ENCODE peak calls at places on chromosome 20, in five cellular contexts. T is GM06990, K is mammary epithelial cell, I is neuronal stem cell, P is tibial nerve. M is an unnamed sample. For H3K27me3, the result is how much of the 10 kb centered on the place peaks cover.

GRCh38 chr20:39967806-39968205 is 721.2 kb downstream of the MAFB start:
- DNase-seq in K (no peak), T (no peak), P (no peak), I (no peak), M (no peak)

GRCh38 chr20:8812818-8813217 is 256.1 kb upstream of the PLCB4 start:
- DNase-seq in T (no peak), K (no peak), I (no peak), P (peak), M (no peak)

GRCh38 chr20:47336013-47336754 is 20.3 kb downstream of the ZMYND8 start:
- DNase-seq in T (no peak), K (peak), P (no peak), I (no peak), M (no peak)

GRCh38 chr20:34155864-34156263 is 43.8 kb upstream of the EIF2S2 start:
- DNase-seq in K (no peak), T (no peak), P (no peak), I (no peak), M (no peak)

GRCh38 chr20:33431797-33432381 is 11.7 kb downstream of the SNTA1 start:
- DNase-seq in P (no peak), T (no peak), I (no peak), K (no peak), M (no peak)

GRCh38 chr20:36579996-36580545 is 6.7 kb downstream of the TGIF2 start:
- DNase-seq in I (no peak), K (peak), P (no peak), T (no peak), M (no peak)

GRCh38 chr20:25546048-25546447 is 39.3 kb downstream of the NINL start:
- DNase-seq in P (no peak), T (no peak), I (no peak), K (no peak), M (no peak)

GRCh38 chr20:34570859-34571306 is 12.4 kb downstream of the MAP1LC3A start:
- DNase-seq in K (no peak), I (no peak), T (no peak), P (no peak), M (peak)

GRCh38 chr20:20824924-20825584 is 112.6 kb upstream of the RALGAPA2 start:
- DNase-seq in T (peak), I (peak), P (peak), K (no peak), M (peak)

GRCh38 chr20:33311011-33311410 is 28.0 kb downstream of the BPIFB1 start:
- DNase-seq in P (no peak), T (no peak), I (no peak), K (no peak), M (no peak)

GRCh38 chr20:21569586-21569985 is 55.7 kb upstream of the NKX2-2 start:
- DNase-seq in P (no peak), T (no peak), I (no peak), K (no peak), M (no peak)

GRCh38 chr20:48393721-48394120 is 434.1 kb downstream of the PREX1 start:
- DNase-seq in P (no peak), T (no peak), K (no peak), I (no peak), M (no peak)

GRCh38 chr20:32612351-32612750 is 27.2 kb upstream of the NOL4L start:
- DNase-seq in T (no peak), I (no peak), K (no peak), P (no peak), M (no peak)

GRCh38 chr20:3115190-3116107 is 30.9 kb upstream of the AVP start:
- DNase-seq in T (peak), K (peak), P (no peak), I (peak), M (peak)

GRCh38 chr20:22866757-22867425 is 168.2 kb upstream of the SSTR4 start:
- DNase-seq in I (no peak), K (no peak), T (no peak), P (no peak), M (peak)

GRCh38 chr20:54097236-54097529 is 26.8 kb upstream of the BCAS1 start:
- DNase-seq in T (no peak), P (no peak), K (no peak), I (no peak), M (no peak)

GRCh38 chr20:3247638-3248037 is 8.6 kb upstream of the SLC4A11 start:
- DNase-seq in I (no peak), P (no peak), T (no peak), K (no peak), M (no peak)

GRCh38 chr20:31608256-31608980 is 3.3 kb downstream of the ID1 start:
- DNase-seq in I (peak), T (no peak), P (peak), K (peak), M (peak)

GRCh38 chr20:60446273-60447111 is 488.3 kb downstream of the CDH26 start:
- DNase-seq in P (no peak), T (peak), K (no peak), I (no peak), M (no peak)

GRCh38 chr20:48767269-48767960 is 60.4 kb downstream of the PREX1 start:
- DNase-seq in I (no peak), K (no peak), P (no peak), T (no peak), M (no peak)

GRCh38 chr20:23118766-23119165 is 32.6 kb upstream of the CD93 start:
- DNase-seq in I (no peak), K (no peak), T (no peak), P (no peak), M (no peak)

GRCh38 chr20:19806806-19807691 is 49.0 kb downstream of the RIN2 start:
- DNase-seq in P (no peak), K (peak), T (no peak), I (no peak), M (peak)

GRCh38 chr20:15378151-15378550 is 1040.7 kb upstream of the FLRT3 start:
- DNase-seq in P (no peak), K (no peak), I (no peak), T (no peak), M (no peak)

GRCh38 chr20:10667560-10668167 is 6.1 kb downstream of the JAG1 start:
- DNase-seq in P (no peak), T (no peak), I (peak), K (peak), M (peak)

GRCh38 chr20:50520222-50520877 is 10.2 kb downstream of the PTPN1 start:
- DNase-seq in T (no peak), K (no peak), P (no peak), I (no peak), M (no peak)

GRCh38 chr20:18718129-18718528 is 95.5 kb upstream of the SCP2D1 start:
- DNase-seq in I (no peak), K (no peak), T (no peak), P (no peak), M (no peak)

GRCh38 chr20:50727792-50728485 is 3.4 kb upstream of the PARD6B start:
- DNase-seq in I (no peak), K (no peak), T (no peak), P (no peak), M (peak)

GRCh38 chr20:48294196-48294595 is 508.9 kb upstream of the SULF2 start:
- DNase-seq in P (no peak), I (no peak), K (no peak), T (no peak), M (peak)

GRCh38 chr20:43583982-43584432 is 6.7 kb upstream of the IFT52 start:
- DNase-seq in I (no peak), P (peak), T (no peak), K (peak), M (peak)

GRCh38 chr20:5773589-5773988 is 23.4 kb downstream of the SHLD1 start:
- DNase-seq in P (no peak), I (no peak), T (no peak), K (no peak), M (no peak)

GRCh38 chr20:32780749-32781402 is 18.7 kb downstream of the DNMT3B start:
- DNase-seq in T (no peak), P (no peak), K (no peak), I (peak), M (no peak)

GRCh38 chr20:53316221-53316937 is 277.3 kb downstream of the ZNF217 start:
- DNase-seq in P (no peak), T (no peak), K (no peak), I (no peak), M (no peak)

GRCh38 chr20:20331796-20332195 is 36.1 kb upstream of the INSM1 start:
- DNase-seq in T (no peak), K (no peak), P (no peak), I (no peak), M (no peak)

GRCh38 chr20:19861147-19861759 is 103.2 kb downstream of the RIN2 start:
- DNase-seq in I (no peak), P (no peak), T (no peak), K (no peak), M (no peak)

GRCh38 chr20:3811421-3812258 is 8.7 kb upstream of the AP5S1 start:
- DNase-seq in K (peak), P (peak), T (no peak), I (no peak), M (peak)

GRCh38 chr20:44011251-44011940 is 96.7 kb downstream of the TOX2 start:
- DNase-seq in K (no peak), I (no peak), P (no peak), T (no peak), M (no peak)

GRCh38 chr20:17843246-17844132 is 125.1 kb downstream of the SNX5 start:
- DNase-seq in I (no peak), K (peak), P (peak), T (no peak), M (peak)

GRCh38 chr20:62648318-62648995 is 6.2 kb downstream of the SLCO4A1 start:
- DNase-seq in K (no peak), P (no peak), I (no peak), T (no peak), M (no peak)
- H3K27me3 ChIP-seq in K (under half), P (under half), I (half or more), T (under half), M (under half)

GRCh38 chr20:37902504-37903313 is at the start of gene VSTM2L:
- DNase-seq in K (peak), T (peak), P (no peak), I (no peak), M (peak)
- H3K27me3 ChIP-seq in K (under half), T (under half), P (half or more), I (under half), M (under half)

GRCh38 chr20:63597651-63598478 is 23.8 kb upstream of the HELZ2 start:
- DNase-seq in I (no peak), K (no peak), P (no peak), T (no peak), M (no peak)
- H3K27me3 ChIP-seq in I (under half), K (under half), P (under half), T (under half), M (under half)

GRCh38 chr20:51799586-51799985 is 2.7 kb downstream of the SALL4 start:
- DNase-seq in K (no peak), P (no peak), I (peak), T (no peak), M (no peak)
- H3K27me3 ChIP-seq in K (under half), P (half or more), I (under half), T (under half), M (under half)

GRCh38 chr20:56928007-56928406 is 298.9 kb downstream of the TFAP2C start:
- DNase-seq in P (no peak), T (no peak), K (no peak), I (no peak), M (no peak)
- H3K27me3 ChIP-seq in P (half or more), T (under half), K (under half), I (half or more), M (under half)

GRCh38 chr20:59441860-59442810 is 141.7 kb downstream of the EDN3 start:
- DNase-seq in K (no peak), T (no peak), I (no peak), P (no peak), M (no peak)

GRCh38 chr20:59441306-59441705 is 140.9 kb downstream of the EDN3 start:
- DNase-seq in T (no peak), K (no peak), I (no peak), P (no peak), M (no peak)

GRCh38 chr20:59439243-59439642 is 138.8 kb downstream of the EDN3 start:
- DNase-seq in K (no peak), I (no peak), P (no peak), T (no peak), M (no peak)

GRCh38 chr20:59446361-59446760 is 145.9 kb downstream of the EDN3 start:
- DNase-seq in I (no peak), P (no peak), K (no peak), T (no peak), M (no peak)

DNA sequence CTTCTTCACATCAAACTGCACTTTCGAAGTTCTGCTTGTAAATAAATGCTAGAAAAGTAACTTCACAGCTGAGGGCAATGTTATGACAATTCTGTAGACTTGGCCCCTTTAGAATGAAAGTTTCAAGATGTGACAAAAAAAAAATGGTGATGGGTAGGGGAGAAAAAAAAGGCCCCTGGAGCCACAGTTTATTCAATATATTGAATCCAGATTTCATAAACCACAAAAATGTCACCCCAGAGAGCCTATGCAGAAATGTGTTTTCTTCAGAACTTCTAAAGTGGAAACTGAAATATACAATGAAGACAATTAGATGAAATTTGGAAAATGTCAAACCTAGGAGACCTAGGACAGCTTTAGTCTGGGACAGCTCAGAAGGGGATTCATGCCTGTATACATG is 143.1 kb downstream of the EDN3 start:
- DNase-seq in K (no peak), T (no peak), I (no peak), P (no peak), M (no peak)
- H3K27me3 ChIP-seq in K (under half), T (under half), I (under half), P (under half), M (under half)

DNA sequence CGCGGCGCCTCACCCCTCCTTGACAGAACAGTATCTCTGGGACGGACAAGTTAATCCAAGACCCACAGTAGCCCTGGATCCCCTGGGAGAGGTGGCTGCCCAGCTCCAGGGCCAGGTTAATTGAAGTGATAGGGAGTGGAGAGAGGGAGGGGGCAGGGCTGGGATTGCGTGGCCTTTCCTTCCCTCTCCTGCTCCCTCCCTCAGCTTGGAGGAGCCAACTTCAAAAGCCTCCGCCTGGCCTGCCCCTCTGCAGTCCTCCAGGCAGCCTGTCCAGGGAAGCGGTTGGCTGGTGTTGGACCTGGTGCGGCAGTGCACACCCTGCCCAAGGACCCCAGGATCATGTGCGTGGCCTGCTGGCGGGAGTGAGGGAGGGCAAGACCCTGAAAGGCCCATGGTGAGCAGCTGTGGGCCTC is at the start of gene C20orf204:
- DNase-seq in K (no peak), P (no peak), T (no peak), I (no peak), M (no peak)
- H3K27me3 ChIP-seq in K (under half), P (under half), T (under half), I (under half), M (under half)

GRCh38 chr20:11797161-11797560 is 120.5 kb upstream of the BTBD3 start:
- DNase-seq in P (no peak), T (no peak), K (no peak), I (no peak), M (no peak)
- H3K27me3 ChIP-seq in P (under half), T (under half), K (under half), I (under half), M (under half)

M was measured in bronchial epithelial cell.